ENCODE peak calls at places on chromosomes 13 and 19, in nine cellular contexts. B, E, I, S, X, L, N, W and O are unnamed samples.

GRCh38 chr19:48726573-48726972 is 7.0 kb upstream of the MAMSTR start:
- DNase-seq in B (no peak), N (peak), E (no peak), X (no peak), S (no peak), W (no peak), L (no peak), I (no peak), O (peak)

GRCh38 chr19:50705422-50706019 is 14.1 kb downstream of the SHANK1 start:
- DNase-seq in W (peak), L (peak), E (peak), N (peak), S (no peak), B (no peak), I (no peak), X (peak), O (peak)

GRCh38 chr19:37990362-37990761 is 83.4 kb downstream of the SIPA1L3 start:
- DNase-seq in W (no peak), S (no peak), N (no peak), I (peak), X (no peak), B (no peak), L (no peak), E (no peak), O (no peak)

GRCh38 chr19:2969104-2969504 is 8.3 kb upstream of the TLE6 start:
- DNase-seq in L (no peak), X (no peak), B (no peak), W (peak), S (no peak), E (no peak), I (no peak), N (no peak), O (no peak)

GRCh38 chr19:43628646-43629326 is 9.4 kb upstream of the ZNF428 start:
- DNase-seq in B (no peak), X (no peak), L (no peak), E (no peak), S (no peak), N (no peak), W (no peak), I (no peak), O (no peak)

GRCh38 chr13:92745233-92745632 is 481.4 kb upstream of the GPC6 start:
- DNase-seq in B (no peak), I (no peak), W (no peak), E (no peak), S (no peak), X (no peak), N (no peak), L (peak), O (no peak)

GRCh38 chr13:46523972-46524737 is 28.8 kb upstream of the LRCH1 start:
- DNase-seq in N (no peak), S (no peak), I (no peak), B (no peak), W (no peak), E (peak), X (no peak), L (no peak), O (no peak)

GRCh38 chr19:35346193-35347052 is 1.3 kb upstream of the FFAR1 start:
- DNase-seq in W (no peak), I (peak), E (no peak), S (no peak), N (no peak), B (peak), X (no peak), L (no peak), O (no peak)

GRCh38 chr13:97028441-97029299 is 34.4 kb upstream of the OXGR1 start:
- DNase-seq in S (no peak), W (peak), X (peak), I (no peak), B (peak), N (peak), E (peak), L (no peak), O (peak)

GRCh38 chr13:52010890-52011689 is at the start of gene ATP7B:
- DNase-seq in B (no peak), S (no peak), N (peak), L (no peak), I (no peak), X (no peak), W (peak), E (no peak), O (no peak)

GRCh38 chr13:66887088-66887487 is 343.0 kb downstream of the PCDH9 start:
- DNase-seq in L (no peak), N (no peak), X (no peak), E (no peak), W (no peak), I (no peak), B (no peak), S (peak), O (no peak)

GRCh38 chr13:113474179-113474578 is 16.3 kb downstream of the DCUN1D2 start:
- DNase-seq in W (no peak), S (no peak), E (no peak), I (no peak), N (no peak), X (peak), L (no peak), B (no peak), O (peak)

GRCh38 chr13:108463365-108463764 is 166.0 kb upstream of the MYO16 start:
- DNase-seq in X (peak), I (no peak), L (peak), B (no peak), E (peak), N (no peak), S (no peak), W (no peak), O (no peak)

GRCh38 chr13:42170029-42170428 is 101.9 kb upstream of the AKAP11 start:
- DNase-seq in L (no peak), X (no peak), S (no peak), I (no peak), E (no peak), B (no peak), W (no peak), N (no peak), O (no peak)

GRCh38 chr13:25727776-25728175 is 324.0 kb downstream of the SHISA2 start:
- DNase-seq in B (no peak), L (no peak), W (no peak), S (no peak), X (no peak), N (no peak), E (no peak), I (no peak), O (no peak)

GRCh38 chr19:45250216-45250831 is 747 bp upstream of the MARK4 start:
- DNase-seq in W (no peak), N (no peak), S (no peak), B (no peak), E (no peak), L (no peak), I (no peak), X (no peak), O (no peak)

GRCh38 chr13:42815686-42816085 is 34.3 kb downstream of the FAM216B start:
- DNase-seq in B (no peak), I (no peak), S (no peak), L (no peak), E (peak), W (no peak), X (no peak), N (no peak), O (no peak)

GRCh38 chr13:35144496-35144895 is 202.4 kb downstream of the NBEA start:
- DNase-seq in S (no peak), L (no peak), X (peak), W (no peak), N (no peak), B (no peak), E (no peak), I (no peak), O (no peak)

GRCh38 chr13:41900918-41901317 is 60.0 kb downstream of the VWA8 start:
- DNase-seq in E (peak), W (no peak), I (no peak), S (no peak), X (no peak), N (no peak), B (no peak), L (no peak), O (no peak)

GRCh38 chr19:39413269-39413902 is 917 bp downstream of the PLEKHG2 start:
- DNase-seq in W (peak), L (no peak), X (no peak), E (peak), I (peak), B (no peak), N (no peak), S (no peak), O (no peak)

GRCh38 chr13:44451109-44451508 is 77.5 kb downstream of the SERP2 start:
- DNase-seq in N (no peak), L (no peak), X (no peak), I (no peak), B (no peak), S (no peak), E (no peak), W (no peak), O (no peak)

GRCh38 chr13:23504188-23504587 is 66.0 kb upstream of the TNFRSF19 start:
- DNase-seq in B (no peak), X (peak), W (no peak), I (no peak), L (no peak), S (no peak), N (no peak), E (no peak), O (no peak)

GRCh38 chr13:75458696-75459422 is 23.1 kb downstream of the TBC1D4 start:
- DNase-seq in S (no peak), X (no peak), E (no peak), I (peak), B (no peak), N (no peak), L (no peak), W (peak), O (no peak)

GRCh38 chr13:77409412-77409811 is 82.5 kb upstream of the MYCBP2 start:
- DNase-seq in E (no peak), N (no peak), L (no peak), S (no peak), B (no peak), X (no peak), I (no peak), W (no peak), O (no peak)

GRCh38 chr13:99970761-99971575 is 599 bp downstream of the ZIC5 start:
- DNase-seq in S (no peak), B (no peak), N (no peak), W (peak), L (no peak), X (no peak), E (no peak), I (no peak), O (no peak)

GRCh38 chr13:105918842-105919741 is 616.4 kb downstream of the EFNB2 start:
- DNase-seq in E (peak), S (no peak), N (peak), I (no peak), L (no peak), X (peak), W (no peak), B (no peak), O (no peak)

GRCh38 chr19:43362179-43362578 is 8.7 kb downstream of the CD177 start:
- DNase-seq in S (no peak), L (no peak), B (no peak), N (no peak), W (no peak), E (peak), I (no peak), X (no peak), O (no peak)

GRCh38 chr19:9009431-9009830 is 778 bp downstream of the MUC16 start:
- DNase-seq in N (no peak), I (no peak), W (no peak), X (no peak), L (no peak), S (no peak), B (no peak), E (no peak), O (no peak)

GRCh38 chr19:13795595-13796300 is 505 bp downstream of the ZSWIM4 start:
- DNase-seq in X (no peak), S (no peak), L (no peak), I (peak), E (no peak), B (no peak), W (no peak), N (no peak), O (no peak)

GRCh38 chr19:46040952-46041500 is at the start of gene IGFL4:
- DNase-seq in B (no peak), S (no peak), N (no peak), L (no peak), W (no peak), E (no peak), X (no peak), I (no peak), O (no peak)

GRCh38 chr19:13463296-13463695 is 43.0 kb downstream of the CACNA1A start:
- DNase-seq in I (no peak), E (no peak), S (no peak), X (no peak), N (peak), B (no peak), L (no peak), W (no peak), O (peak)

GRCh38 chr19:48568345-48568886 is 16.4 kb downstream of the SULT2B1 start:
- DNase-seq in L (peak), E (peak), W (no peak), N (peak), B (no peak), S (peak), I (peak), X (peak), O (no peak)

GRCh38 chr13:109919715-109920375 is 133.5 kb upstream of the IRS2 start:
- DNase-seq in E (peak), I (no peak), S (no peak), B (no peak), X (peak), N (no peak), L (peak), W (no peak), O (no peak)

GRCh38 chr19:34399886-34400285 is 4.3 kb upstream of the PDCD2L start:
- DNase-seq in W (no peak), I (no peak), B (no peak), E (no peak), L (no peak), N (no peak), X (no peak), S (no peak), O (no peak)

GRCh38 chr19:1070931-1071791 is 4.2 kb downstream of the ARHGAP45 start:
- DNase-seq in E (no peak), N (no peak), X (no peak), I (no peak), S (no peak), B (no peak), W (peak), L (no peak), O (no peak)

GRCh38 chr13:60210510-60211065 is 46.9 kb upstream of the DIAPH3 start:
- DNase-seq in I (no peak), N (no peak), B (no peak), E (no peak), L (no peak), S (no peak), X (no peak), W (no peak), O (no peak)